ENCODE peak calls at places on chromosomes 13 and 19, in eight cellular contexts. O is G401; T is breast epithelium; J is smooth muscle cell of the brain vasculature; V is NCI-H2107; S is sciatic nerve; H is CD4-positive, alpha-beta T cell; W is skeletal muscle cell. E is an unnamed sample.

GRCh38 chr19:56294557-56294956 is 20.1 kb downstream of the ZSCAN5A start:
- DNase-seq in O (no peak), T (no peak), J (no peak), V (peak), S (no peak), H (no peak), W (no peak), E (peak)

GRCh38 chr19:12880551-12881171 is 588 bp downstream of the DNASE2 start:
- DNase-seq in O (peak), T (no peak), J (no peak), V (no peak), S (peak), H (no peak), W (no peak), E (peak)

GRCh38 chr19:39390460-39390758 is 497 bp downstream of the PAF1 start:
- DNase-seq in O (peak), T (peak), J (no peak), V (no peak), S (no peak), H (peak), W (no peak), E (no peak)

GRCh38 chr13:28375250-28375930 is 119.5 kb downstream of the FLT1 start:
- DNase-seq in O (no peak), T (no peak), J (no peak), V (no peak), S (no peak), H (no peak), W (no peak), E (no peak)

GRCh38 chr19:41226874-41227390 is 7.9 kb downstream of the AXL start:
- DNase-seq in O (no peak), T (no peak), J (no peak), V (no peak), S (no peak), H (no peak), W (no peak), E (no peak)

GRCh38 chr19:17469092-17469370 is 1.3 kb upstream of the SLC27A1 start:
- DNase-seq in O (no peak), T (no peak), J (no peak), V (no peak), S (no peak), H (no peak), W (no peak), E (no peak)

GRCh38 chr13:19818223-19818842 is 35.6 kb upstream of the PSPC1 start:
- DNase-seq in O (peak), T (no peak), J (no peak), V (no peak), S (no peak), H (peak), W (no peak), E (no peak)

GRCh38 chr13:94968040-94968756 is 255.9 kb upstream of the SOX21 start:
- DNase-seq in O (no peak), T (no peak), J (no peak), V (peak), S (no peak), H (no peak), W (no peak), E (peak)

GRCh38 chr19:1081301-1082164 is 13.6 kb downstream of the POLR2E start:
- DNase-seq in O (no peak), T (no peak), J (no peak), V (no peak), S (peak), H (no peak), W (no peak), E (no peak)

GRCh38 chr19:48103922-48104321 is 6.7 kb downstream of the PLA2G4C start:
- DNase-seq in O (no peak), T (no peak), J (no peak), V (no peak), S (no peak), H (no peak), W (no peak), E (no peak)

GRCh38 chr19:53881482-53882390 is at the start of gene PRKCG:
- DNase-seq in O (no peak), T (no peak), J (no peak), V (no peak), S (peak), H (peak), W (no peak), E (no peak)

E was measured in globus pallidus.